ENCODE peak calls at places on chromosome 3, in five cellular contexts. One of them, this sample, is unnamed.

GRCh38 chr3:42581709-42582473 is at the start of gene SEC22C:
- DNase-seq in brain microvascular endothelial cell: peak; percentile 88
- DNase-seq in fibroblast of lung: peak; percentile 88
- DNase-seq in endodermal cell: peak; percentile 99
- DNase-seq in IMR-90: peak; percentile 84
- DNase-seq in this sample: peak; percentile 91

GRCh38 chr3:45032113-45032512 is 6.0 kb downstream of the CLEC3B start:
- DNase-seq in fibroblast of lung: no peak
- DNase-seq in brain microvascular endothelial cell: no peak
- DNase-seq in IMR-90: no peak
- DNase-seq in endodermal cell: no peak
- DNase-seq in this sample: no peak

GRCh38 chr3:125057186-125057850 is 1.5 kb upstream of the HEG1 start:
- DNase-seq in fibroblast of lung: peak; percentile 68
- DNase-seq in IMR-90: peak; percentile 93
- DNase-seq in endodermal cell: peak; percentile 43
- DNase-seq in brain microvascular endothelial cell: peak; percentile 67
- DNase-seq in this sample: peak; percentile 76

GRCh38 chr3:9731206-9732079 is at the start of gene BRPF1:
- DNase-seq in brain microvascular endothelial cell: peak; percentile 99
- DNase-seq in fibroblast of lung: peak; percentile 99
- DNase-seq in IMR-90: peak; percentile 99
- DNase-seq in endodermal cell: peak; percentile 100
- DNase-seq in this sample: peak; percentile 100

GRCh38 chr3:126313580-126314304 is 43.5 kb downstream of the KLF15 start:
- DNase-seq in fibroblast of lung: peak; percentile 46
- DNase-seq in endodermal cell: peak; percentile 25
- DNase-seq in brain microvascular endothelial cell: no peak
- DNase-seq in IMR-90: peak; percentile 17
- DNase-seq in this sample: peak; percentile 32

GRCh38 chr3:100562224-100562857 is 47.1 kb upstream of the ADGRG7 start:
- DNase-seq in fibroblast of lung: no peak
- DNase-seq in endodermal cell: no peak
- DNase-seq in brain microvascular endothelial cell: no peak
- DNase-seq in IMR-90: no peak
- DNase-seq in this sample: no peak

GRCh38 chr3:39592729-39593128 is 125.2 kb downstream of the MOBP start:
- DNase-seq in endodermal cell: no peak
- DNase-seq in IMR-90: no peak
- DNase-seq in brain microvascular endothelial cell: no peak
- DNase-seq in fibroblast of lung: no peak
- DNase-seq in this sample: no peak

GRCh38 chr3:196634224-196634623 is 5.3 kb upstream of the NRROS start:
- DNase-seq in IMR-90: no peak
- DNase-seq in brain microvascular endothelial cell: no peak
- DNase-seq in fibroblast of lung: no peak
- DNase-seq in endodermal cell: no peak
- DNase-seq in this sample: no peak

GRCh38 chr3:43733459-43734384 is 43.0 kb downstream of the ABHD5 start:
- DNase-seq in IMR-90: peak; percentile 51
- DNase-seq in fibroblast of lung: peak; percentile 68
- DNase-seq in brain microvascular endothelial cell: peak; percentile 71
- DNase-seq in endodermal cell: peak; percentile 70
- DNase-seq in this sample: peak; percentile 66

GRCh38 chr3:52130966-52131637 is 23.1 kb downstream of the POC1A start:
- DNase-seq in fibroblast of lung: no peak
- DNase-seq in brain microvascular endothelial cell: no peak
- DNase-seq in IMR-90: no peak
- DNase-seq in endodermal cell: no peak
- DNase-seq in this sample: no peak

GRCh38 chr3:196528639-196529233 is 13.6 kb upstream of the SMCO1 start:
- DNase-seq in fibroblast of lung: peak; percentile 64
- DNase-seq in endodermal cell: peak; percentile 94
- DNase-seq in IMR-90: peak; percentile 26
- DNase-seq in brain microvascular endothelial cell: peak; percentile 50
- DNase-seq in this sample: peak; percentile 80

GRCh38 chr3:169847896-169848295 is 21.8 kb downstream of the LRRC31 start:
- DNase-seq in IMR-90: no peak
- DNase-seq in fibroblast of lung: no peak
- DNase-seq in endodermal cell: no peak
- DNase-seq in brain microvascular endothelial cell: no peak
- DNase-seq in this sample: no peak

GRCh38 chr3:143716731-143717130 is 131.5 kb downstream of the SLC9A9 start:
- DNase-seq in IMR-90: no peak
- DNase-seq in fibroblast of lung: no peak
- DNase-seq in brain microvascular endothelial cell: no peak
- DNase-seq in endodermal cell: no peak
- DNase-seq in this sample: peak; percentile 7

GRCh38 chr3:136074546-136074945 is 109.0 kb downstream of the PPP2R3A start:
- DNase-seq in endodermal cell: no peak
- DNase-seq in brain microvascular endothelial cell: no peak
- DNase-seq in IMR-90: peak; percentile 68
- DNase-seq in fibroblast of lung: peak; percentile 26
- DNase-seq in this sample: peak; percentile 69

GRCh38 chr3:190073264-190073663 is 47.4 kb downstream of the P3H2 start:
- DNase-seq in fibroblast of lung: no peak
- DNase-seq in IMR-90: peak; percentile 39
- DNase-seq in endodermal cell: no peak
- DNase-seq in brain microvascular endothelial cell: no peak
- DNase-seq in this sample: no peak

GRCh38 chr3:133383175-133383574 is 16.7 kb upstream of the BFSP2 start:
- DNase-seq in endodermal cell: no peak
- DNase-seq in brain microvascular endothelial cell: no peak
- DNase-seq in IMR-90: no peak
- DNase-seq in fibroblast of lung: no peak
- DNase-seq in this sample: no peak

GRCh38 chr3:24004171-24004938 is 59.3 kb downstream of the NR1D2 start:
- DNase-seq in IMR-90: no peak
- DNase-seq in fibroblast of lung: no peak
- DNase-seq in endodermal cell: no peak
- DNase-seq in brain microvascular endothelial cell: no peak
- DNase-seq in this sample: no peak

GRCh38 chr3:63864008-63864871 is 573 bp downstream of the ATXN7 start:
- DNase-seq in brain microvascular endothelial cell: no peak
- DNase-seq in endodermal cell: peak; percentile 66
- DNase-seq in fibroblast of lung: no peak
- DNase-seq in IMR-90: no peak
- DNase-seq in this sample: no peak

GRCh38 chr3:54999801-55000200 is 71.9 kb upstream of the LRTM1 start:
- DNase-seq in fibroblast of lung: no peak
- DNase-seq in brain microvascular endothelial cell: peak; percentile 33
- DNase-seq in endodermal cell: no peak
- DNase-seq in IMR-90: peak; percentile 41
- DNase-seq in this sample: no peak

GRCh38 chr3:142960322-142960850 is 3.1 kb downstream of the PAQR9 start:
- DNase-seq in endodermal cell: no peak
- DNase-seq in brain microvascular endothelial cell: no peak
- DNase-seq in IMR-90: no peak
- DNase-seq in fibroblast of lung: no peak
- DNase-seq in this sample: no peak

DNA sequence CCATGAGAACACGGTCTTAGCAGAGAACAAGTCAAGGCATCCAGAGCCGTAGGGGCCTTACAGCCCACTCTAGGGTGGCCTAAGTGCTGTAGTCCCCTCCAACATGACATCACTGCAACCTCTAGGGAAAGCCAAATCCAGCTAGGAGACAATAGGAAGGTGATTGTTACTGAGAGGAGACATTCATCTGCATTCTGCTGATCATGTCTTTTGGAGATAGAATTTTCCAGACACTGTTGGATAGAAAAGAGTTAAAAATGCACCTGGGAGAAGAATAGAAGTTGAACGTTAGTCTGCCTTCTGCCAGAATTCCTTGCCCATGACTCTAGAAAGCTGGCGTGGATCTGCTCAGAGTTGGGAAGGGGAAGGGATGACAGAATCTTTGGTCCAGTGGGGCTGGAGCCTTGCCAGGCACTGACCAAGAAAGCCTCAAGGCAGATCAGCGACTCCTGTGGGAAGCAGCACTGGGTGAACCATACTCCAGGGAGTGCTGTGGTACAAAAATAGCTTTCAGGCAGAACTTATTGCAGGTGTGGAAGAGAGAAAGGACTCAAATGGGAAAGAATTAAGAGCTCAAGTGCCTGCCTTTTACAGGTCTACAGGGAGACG is 44.8 kb upstream of the RAF1 start:
- DNase-seq in brain microvascular endothelial cell: peak; percentile 70
- DNase-seq in fibroblast of lung: peak; percentile 72
- DNase-seq in endodermal cell: no peak
- DNase-seq in IMR-90: peak; percentile 94
- DNase-seq in this sample: peak; percentile 96
- TF ChIP-seq CTCF in brain microvascular endothelial cell: peak; percentile 58
- TF ChIP-seq CTCF in fibroblast of lung: peak; percentile 37
- TF ChIP-seq CTCF in endodermal cell: no peak
- TF ChIP-seq CTCF in IMR-90: peak; percentile 51
- TF ChIP-seq CTCF in this sample: peak; percentile 45

DNA sequence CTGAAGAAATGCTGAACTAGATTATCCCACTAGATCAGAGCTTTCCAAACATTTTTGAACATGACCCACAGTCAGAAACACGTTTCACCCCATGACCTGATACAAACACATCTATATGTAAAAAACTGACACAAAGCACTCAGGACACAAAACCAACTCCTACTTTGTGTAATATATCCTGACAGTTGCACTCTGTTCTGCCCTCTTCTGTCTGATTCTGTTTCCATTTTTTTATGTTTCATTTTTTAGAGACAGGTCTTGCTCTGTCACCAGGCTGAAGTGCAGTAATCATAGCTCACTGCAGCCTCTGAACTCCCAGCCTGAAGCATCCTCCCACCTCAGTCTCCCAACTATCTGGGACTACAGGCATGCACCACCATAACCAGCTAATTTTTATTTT is 15.8 kb upstream of the RFTN1 start:
- DNase-seq in IMR-90: no peak
- DNase-seq in brain microvascular endothelial cell: no peak
- DNase-seq in fibroblast of lung: peak; percentile 17
- DNase-seq in endodermal cell: no peak
- DNase-seq in this sample: peak; percentile 31
- TF ChIP-seq CTCF in IMR-90: peak; percentile 31
- TF ChIP-seq CTCF in brain microvascular endothelial cell: no peak
- TF ChIP-seq CTCF in fibroblast of lung: no peak
- TF ChIP-seq CTCF in endodermal cell: no peak
- TF ChIP-seq CTCF in this sample: peak; percentile 12

GRCh38 chr3:88220126-88220525 is 70.4 kb downstream of the C3orf38 start:
- DNase-seq in fibroblast of lung: no peak
- DNase-seq in IMR-90: no peak
- DNase-seq in endodermal cell: no peak
- DNase-seq in brain microvascular endothelial cell: no peak
- DNase-seq in this sample: no peak
- TF ChIP-seq CTCF in fibroblast of lung: no peak
- TF ChIP-seq CTCF in IMR-90: no peak
- TF ChIP-seq CTCF in endodermal cell: no peak
- TF ChIP-seq CTCF in brain microvascular endothelial cell: no peak
- TF ChIP-seq CTCF in this sample: no peak

DNA sequence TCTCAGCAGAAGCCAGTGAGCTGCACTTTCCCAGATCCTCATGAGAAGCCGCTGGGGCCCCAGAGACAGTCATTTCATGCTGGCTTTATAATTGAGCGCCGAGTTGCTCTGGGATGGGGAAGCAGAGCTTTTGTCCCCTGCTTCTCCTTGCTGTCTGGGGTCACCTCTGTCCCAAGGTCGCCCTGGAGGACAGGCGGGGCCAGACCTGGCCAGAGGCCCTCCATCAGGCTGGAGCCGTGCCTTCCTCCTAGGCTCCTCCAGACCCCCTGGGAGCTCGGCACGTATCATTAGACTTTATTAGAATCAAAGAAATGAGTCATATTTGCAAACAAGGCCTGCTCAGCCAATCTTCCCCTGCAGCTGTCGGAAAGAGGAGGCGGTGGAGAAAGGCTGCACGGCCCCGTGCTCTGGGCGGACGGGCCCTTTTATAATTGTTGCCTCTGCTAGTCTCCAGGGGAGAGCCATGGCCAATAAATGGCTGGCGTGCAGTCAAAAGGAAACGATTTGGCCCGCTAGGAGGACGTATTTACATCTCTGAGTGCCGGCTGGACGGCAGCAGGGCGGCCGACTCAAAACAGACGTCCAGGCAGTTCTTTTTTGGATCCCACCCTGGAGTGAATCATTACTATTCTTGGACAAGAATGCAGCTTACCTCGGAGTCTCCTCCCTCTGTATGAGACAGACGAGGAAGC is 50.4 kb downstream of the SLC6A6 start:
- DNase-seq in endodermal cell: no peak
- DNase-seq in IMR-90: peak; percentile 98
- DNase-seq in brain microvascular endothelial cell: peak; percentile 94
- DNase-seq in fibroblast of lung: peak; percentile 99
- DNase-seq in this sample: peak; percentile 96
- TF ChIP-seq CTCF in endodermal cell: no peak
- TF ChIP-seq CTCF in IMR-90: peak; percentile 21
- TF ChIP-seq CTCF in brain microvascular endothelial cell: peak; percentile 34
- TF ChIP-seq CTCF in fibroblast of lung: no peak
- TF ChIP-seq CTCF in this sample: peak; percentile 8

DNA sequence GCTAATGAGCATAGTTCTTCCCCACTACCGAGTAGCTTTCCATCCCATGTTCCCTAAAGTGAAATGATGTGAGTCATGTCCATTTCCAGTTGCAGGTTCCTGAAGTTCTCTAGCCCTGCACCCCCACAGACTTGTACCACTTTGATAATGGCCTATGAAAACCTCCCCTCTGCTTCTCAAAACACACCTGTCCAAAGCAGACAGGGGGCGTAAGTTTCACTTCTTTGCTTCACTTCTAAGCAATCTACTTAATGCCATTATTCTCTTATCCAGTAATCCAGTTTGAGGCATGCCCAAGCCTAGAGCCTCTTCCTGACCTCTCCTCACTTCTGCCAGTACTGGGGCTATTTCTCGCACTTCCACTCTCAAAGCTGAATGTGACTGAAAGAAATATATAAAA is 305.1 kb downstream of the IGSF11 start:
- DNase-seq in IMR-90: no peak
- DNase-seq in fibroblast of lung: no peak
- DNase-seq in endodermal cell: peak; percentile 52
- DNase-seq in brain microvascular endothelial cell: no peak
- DNase-seq in this sample: no peak
- TF ChIP-seq CTCF in IMR-90: no peak
- TF ChIP-seq CTCF in fibroblast of lung: no peak
- TF ChIP-seq CTCF in endodermal cell: peak; percentile 68
- TF ChIP-seq CTCF in brain microvascular endothelial cell: no peak
- TF ChIP-seq CTCF in this sample: no peak

GRCh38 chr3:193729601-193730000 is 136.6 kb downstream of the OPA1 start:
- DNase-seq in brain microvascular endothelial cell: no peak
- DNase-seq in IMR-90: no peak
- DNase-seq in fibroblast of lung: no peak
- DNase-seq in endodermal cell: no peak
- DNase-seq in this sample: no peak

GRCh38 chr3:193729088-193729465 is 136.1 kb downstream of the OPA1 start:
- DNase-seq in brain microvascular endothelial cell: no peak
- DNase-seq in fibroblast of lung: no peak
- DNase-seq in IMR-90: no peak
- DNase-seq in endodermal cell: no peak
- DNase-seq in this sample: no peak

GRCh38 chr3:193731656-193732055 is 138.6 kb downstream of the OPA1 start:
- DNase-seq in brain microvascular endothelial cell: no peak
- DNase-seq in IMR-90: no peak
- DNase-seq in fibroblast of lung: no peak
- DNase-seq in endodermal cell: no peak
- DNase-seq in this sample: no peak

GRCh38 chr3:193730976-193731375 is 138.0 kb downstream of the OPA1 start:
- DNase-seq in IMR-90: no peak
- DNase-seq in endodermal cell: no peak
- DNase-seq in brain microvascular endothelial cell: no peak
- DNase-seq in fibroblast of lung: no peak
- DNase-seq in this sample: no peak

GRCh38 chr3:193730498-193730897 is 137.5 kb downstream of the OPA1 start:
- DNase-seq in fibroblast of lung: no peak
- DNase-seq in IMR-90: no peak
- DNase-seq in brain microvascular endothelial cell: no peak
- DNase-seq in endodermal cell: peak; percentile 45
- DNase-seq in this sample: no peak
- TF ChIP-seq CTCF in fibroblast of lung: no peak
- TF ChIP-seq CTCF in IMR-90: no peak
- TF ChIP-seq CTCF in brain microvascular endothelial cell: no peak
- TF ChIP-seq CTCF in endodermal cell: no peak
- TF ChIP-seq CTCF in this sample: no peak